ENCODE peak calls at places on chromosome 14, in ten cellular contexts. One of them, this sample, is unnamed.

GRCh38 chr14:29846339-29847129 is 81.1 kb downstream of the PRKD1 start:
- DNase-seq in stimulated activated CD8-positive, alpha-beta memory T cell treated with anti-CD3 and anti-CD28 coated beads, Interleukin-4, amount 100 ng/mL, for 1 hour: no peak
- DNase-seq in activated gamma-delta T cell treated with Interleukin-2 at 50 U/mL for 16 hours: no peak
- DNase-seq in anterior cingulate cortex: no peak
- DNase-seq in right atrium auricular region: no peak
- DNase-seq in astrocyte: no peak
- DNase-seq in effector CD8-positive, alpha-beta T cell: no peak
- DNase-seq in amniotic epithelial cell: no peak
- DNase-seq in MCF 10A: peak; percentile 24
- DNase-seq in stimulated activated CD4-positive, alpha-beta T cell treated with anti-CD3 and anti-CD28 coated beads, Interleukin-2, amount 100 ng/mL, for 48 hours: no peak
- DNase-seq in this sample: no peak

GRCh38 chr14:94964181-94964580 is 193.1 kb downstream of the DICER1 start:
- DNase-seq in stimulated activated CD8-positive, alpha-beta memory T cell treated with anti-CD3 and anti-CD28 coated beads, Interleukin-4, amount 100 ng/mL, for 1 hour: no peak
- DNase-seq in amniotic epithelial cell: no peak
- DNase-seq in activated gamma-delta T cell treated with Interleukin-2 at 50 U/mL for 16 hours: no peak
- DNase-seq in right atrium auricular region: no peak
- DNase-seq in anterior cingulate cortex: no peak
- DNase-seq in stimulated activated CD4-positive, alpha-beta T cell treated with anti-CD3 and anti-CD28 coated beads, Interleukin-2, amount 100 ng/mL, for 48 hours: no peak
- DNase-seq in astrocyte: no peak
- DNase-seq in MCF 10A: no peak
- DNase-seq in effector CD8-positive, alpha-beta T cell: no peak
- DNase-seq in this sample: no peak

GRCh38 chr14:33052899-33053400 is 114.3 kb downstream of the NPAS3 start:
- DNase-seq in stimulated activated CD8-positive, alpha-beta memory T cell treated with anti-CD3 and anti-CD28 coated beads, Interleukin-4, amount 100 ng/mL, for 1 hour: no peak
- DNase-seq in activated gamma-delta T cell treated with Interleukin-2 at 50 U/mL for 16 hours: no peak
- DNase-seq in amniotic epithelial cell: no peak
- DNase-seq in anterior cingulate cortex: no peak
- DNase-seq in MCF 10A: no peak
- DNase-seq in stimulated activated CD4-positive, alpha-beta T cell treated with anti-CD3 and anti-CD28 coated beads, Interleukin-2, amount 100 ng/mL, for 48 hours: no peak
- DNase-seq in astrocyte: no peak
- DNase-seq in right atrium auricular region: no peak
- DNase-seq in effector CD8-positive, alpha-beta T cell: no peak
- DNase-seq in this sample: no peak

GRCh38 chr14:75418779-75419768 is 8.7 kb upstream of the JDP2 start:
- DNase-seq in right atrium auricular region: no peak
- DNase-seq in anterior cingulate cortex: no peak
- DNase-seq in stimulated activated CD8-positive, alpha-beta memory T cell treated with anti-CD3 and anti-CD28 coated beads, Interleukin-4, amount 100 ng/mL, for 1 hour: no peak
- DNase-seq in effector CD8-positive, alpha-beta T cell: no peak
- DNase-seq in activated gamma-delta T cell treated with Interleukin-2 at 50 U/mL for 16 hours: no peak
- DNase-seq in MCF 10A: peak; percentile 46
- DNase-seq in amniotic epithelial cell: peak; percentile 48
- DNase-seq in astrocyte: no peak
- DNase-seq in stimulated activated CD4-positive, alpha-beta T cell treated with anti-CD3 and anti-CD28 coated beads, Interleukin-2, amount 100 ng/mL, for 48 hours: peak; percentile 39
- DNase-seq in this sample: no peak

GRCh38 chr14:99320621-99321235 is 48.7 kb upstream of the BCL11B start:
- DNase-seq in astrocyte: no peak
- DNase-seq in effector CD8-positive, alpha-beta T cell: no peak
- DNase-seq in stimulated activated CD8-positive, alpha-beta memory T cell treated with anti-CD3 and anti-CD28 coated beads, Interleukin-4, amount 100 ng/mL, for 1 hour: no peak
- DNase-seq in stimulated activated CD4-positive, alpha-beta T cell treated with anti-CD3 and anti-CD28 coated beads, Interleukin-2, amount 100 ng/mL, for 48 hours: no peak
- DNase-seq in anterior cingulate cortex: no peak
- DNase-seq in amniotic epithelial cell: no peak
- DNase-seq in activated gamma-delta T cell treated with Interleukin-2 at 50 U/mL for 16 hours: no peak
- DNase-seq in right atrium auricular region: peak; percentile 32
- DNase-seq in MCF 10A: no peak
- DNase-seq in this sample: no peak

GRCh38 chr14:97039717-97040363 is 242.7 kb downstream of the VRK1 start:
- DNase-seq in effector CD8-positive, alpha-beta T cell: no peak
- DNase-seq in right atrium auricular region: no peak
- DNase-seq in MCF 10A: no peak
- DNase-seq in stimulated activated CD8-positive, alpha-beta memory T cell treated with anti-CD3 and anti-CD28 coated beads, Interleukin-4, amount 100 ng/mL, for 1 hour: no peak
- DNase-seq in astrocyte: no peak
- DNase-seq in anterior cingulate cortex: no peak
- DNase-seq in amniotic epithelial cell: no peak
- DNase-seq in activated gamma-delta T cell treated with Interleukin-2 at 50 U/mL for 16 hours: no peak
- DNase-seq in stimulated activated CD4-positive, alpha-beta T cell treated with anti-CD3 and anti-CD28 coated beads, Interleukin-2, amount 100 ng/mL, for 48 hours: no peak
- DNase-seq in this sample: no peak

GRCh38 chr14:51020024-51020710 is 74.7 kb downstream of the TRIM9 start:
- DNase-seq in effector CD8-positive, alpha-beta T cell: no peak
- DNase-seq in activated gamma-delta T cell treated with Interleukin-2 at 50 U/mL for 16 hours: no peak
- DNase-seq in right atrium auricular region: no peak
- DNase-seq in MCF 10A: no peak
- DNase-seq in anterior cingulate cortex: peak; percentile 62
- DNase-seq in amniotic epithelial cell: no peak
- DNase-seq in stimulated activated CD8-positive, alpha-beta memory T cell treated with anti-CD3 and anti-CD28 coated beads, Interleukin-4, amount 100 ng/mL, for 1 hour: no peak
- DNase-seq in stimulated activated CD4-positive, alpha-beta T cell treated with anti-CD3 and anti-CD28 coated beads, Interleukin-2, amount 100 ng/mL, for 48 hours: no peak
- DNase-seq in astrocyte: peak; percentile 77
- DNase-seq in this sample: no peak

GRCh38 chr14:69055125-69055524 is 76.0 kb upstream of the ACTN1 start:
- DNase-seq in effector CD8-positive, alpha-beta T cell: no peak
- DNase-seq in anterior cingulate cortex: no peak
- DNase-seq in activated gamma-delta T cell treated with Interleukin-2 at 50 U/mL for 16 hours: no peak
- DNase-seq in stimulated activated CD4-positive, alpha-beta T cell treated with anti-CD3 and anti-CD28 coated beads, Interleukin-2, amount 100 ng/mL, for 48 hours: no peak
- DNase-seq in amniotic epithelial cell: peak; percentile 97
- DNase-seq in stimulated activated CD8-positive, alpha-beta memory T cell treated with anti-CD3 and anti-CD28 coated beads, Interleukin-4, amount 100 ng/mL, for 1 hour: no peak
- DNase-seq in astrocyte: peak; percentile 98
- DNase-seq in MCF 10A: peak; percentile 68
- DNase-seq in right atrium auricular region: no peak
- DNase-seq in this sample: no peak

GRCh38 chr14:34111933-34112332 is 161.1 kb upstream of the EGLN3 start:
- DNase-seq in effector CD8-positive, alpha-beta T cell: no peak
- DNase-seq in right atrium auricular region: no peak
- DNase-seq in stimulated activated CD8-positive, alpha-beta memory T cell treated with anti-CD3 and anti-CD28 coated beads, Interleukin-4, amount 100 ng/mL, for 1 hour: no peak
- DNase-seq in amniotic epithelial cell: no peak
- DNase-seq in activated gamma-delta T cell treated with Interleukin-2 at 50 U/mL for 16 hours: no peak
- DNase-seq in stimulated activated CD4-positive, alpha-beta T cell treated with anti-CD3 and anti-CD28 coated beads, Interleukin-2, amount 100 ng/mL, for 48 hours: no peak
- DNase-seq in anterior cingulate cortex: no peak
- DNase-seq in MCF 10A: no peak
- DNase-seq in astrocyte: no peak
- DNase-seq in this sample: no peak

GRCh38 chr14:20719777-20720176 is 25.9 kb upstream of the EDDM3A start:
- DNase-seq in right atrium auricular region: no peak
- DNase-seq in anterior cingulate cortex: no peak
- DNase-seq in effector CD8-positive, alpha-beta T cell: no peak
- DNase-seq in stimulated activated CD8-positive, alpha-beta memory T cell treated with anti-CD3 and anti-CD28 coated beads, Interleukin-4, amount 100 ng/mL, for 1 hour: no peak
- DNase-seq in amniotic epithelial cell: no peak
- DNase-seq in stimulated activated CD4-positive, alpha-beta T cell treated with anti-CD3 and anti-CD28 coated beads, Interleukin-2, amount 100 ng/mL, for 48 hours: no peak
- DNase-seq in activated gamma-delta T cell treated with Interleukin-2 at 50 U/mL for 16 hours: no peak
- DNase-seq in MCF 10A: no peak
- DNase-seq in astrocyte: no peak
- DNase-seq in this sample: no peak

This sample was measured in GOT3.